ENCODE peak calls at places on chromosomes 7 and 10, in six cellular contexts. R, G, N, X, W and T are unnamed samples.

GRCh38 chr7:157010588-157011332 is at the start of gene MNX1:
- DNase-seq in N (no peak), R (peak; percentile 70), X (no peak), G (peak; percentile 75), W (peak; percentile 47), T (peak; percentile 42)

GRCh38 chr7:94639384-94639783 is 16.5 kb downstream of the SGCE start:
- DNase-seq in N (no peak), G (no peak), X (no peak), R (no peak), W (no peak), T (no peak)

GRCh38 chr7:85489498-85489897 is 302.6 kb upstream of the SEMA3D start:
- DNase-seq in G (peak; percentile 15), R (no peak), N (peak; percentile 57), W (no peak), X (peak; percentile 52), T (no peak)

GRCh38 chr7:24283900-24284698 is at the start of gene NPY:
- DNase-seq in N (no peak), W (no peak), X (peak; percentile 7), G (no peak), R (no peak), T (no peak)

GRCh38 chr10:70357447-70358035 is 24.9 kb downstream of the LRRC20 start:
- DNase-seq in G (no peak), R (no peak), X (no peak), W (no peak), N (no peak), T (no peak)

GRCh38 chr10:8054498-8055407 is at the start of gene GATA3:
- DNase-seq in R (peak; percentile 46), W (no peak), X (peak; percentile 65), N (no peak), G (peak; percentile 81), T (peak; percentile 79)

GRCh38 chr10:97763947-97764346 is 7.9 kb downstream of the SFRP5 start:
- DNase-seq in W (no peak), R (no peak), X (no peak), N (no peak), G (no peak), T (no peak)

GRCh38 chr7:19519443-19519977 is 189.3 kb downstream of the POLR1F start:
- DNase-seq in N (no peak), R (no peak), W (no peak), X (no peak), G (no peak), T (no peak)

GRCh38 chr7:5541087-5541992 is 117.7 kb upstream of the TNRC18 start:
- DNase-seq in G (no peak), W (no peak), X (no peak), N (no peak), R (no peak), T (no peak)